ENCODE peak calls at places on chromosomes 7 and 10, in nine cellular contexts. G is upper lobe of left lung, T is right lobe of liver, Z is ovary, N is left ventricle myocardium inferior, P is AG10803, M is BJ, Y is suprapubic skin, X is cardiac fibroblast. J is an unnamed sample.

GRCh38 chr7:51366930-51367613 is 50.5 kb upstream of the COBL start:
- DNase-seq in G (no peak), T (peak; percentile 53), Z (no peak), N (no peak), P (peak; percentile 30), M (no peak), Y (no peak), X (peak; percentile 56), J (peak; percentile 54)

GRCh38 chr10:100009283-100009792 is 409 bp downstream of the DNMBP start:
- DNase-seq in G (peak; percentile 70), T (peak; percentile 74), Z (peak; percentile 68), N (no peak), P (no peak), M (no peak), Y (no peak), X (peak; percentile 39), J (peak; percentile 56)

GRCh38 chr7:146926833-146927232 is 810.2 kb downstream of the CNTNAP2 start:
- DNase-seq in G (no peak), T (no peak), Z (no peak), N (no peak), P (peak; percentile 24), M (no peak), Y (no peak), X (no peak), J (peak; percentile 77)

GRCh38 chr10:125060851-125061556 is 99.4 kb downstream of the CTBP2 start:
- DNase-seq in G (peak; percentile 90), T (peak; percentile 82), Z (peak; percentile 89), N (peak; percentile 85), P (peak; percentile 95), M (peak; percentile 73), Y (peak; percentile 92), X (peak; percentile 84), J (peak; percentile 89)

GRCh38 chr10:35027567-35027966 is 62.6 kb downstream of the CUL2 start:
- DNase-seq in G (no peak), T (no peak), Z (no peak), N (no peak), P (peak; percentile 40), M (peak; percentile 15), Y (no peak), X (peak; percentile 52), J (peak; percentile 54)

GRCh38 chr7:117951711-117952280 is 78.6 kb upstream of the CTTNBP2 start:
- DNase-seq in G (no peak), T (no peak), Z (no peak), N (no peak), P (no peak), M (no peak), Y (no peak), X (no peak), J (peak; percentile 3)

GRCh38 chr10:1270906-1271305 is 214.7 kb downstream of the WDR37 start:
- DNase-seq in G (no peak), T (no peak), Z (no peak), N (no peak), P (no peak), M (no peak), Y (no peak), X (no peak), J (no peak)

GRCh38 chr7:88546808-88547207 is 212.7 kb upstream of the ZNF804B start:
- DNase-seq in G (no peak), T (no peak), Z (no peak), N (no peak), P (no peak), M (no peak), Y (no peak), X (peak; percentile 51), J (peak; percentile 25)

GRCh38 chr7:94228678-94229077 is 166.0 kb upstream of the COL1A2 start:
- DNase-seq in G (no peak), T (no peak), Z (no peak), N (no peak), P (peak; percentile 65), M (no peak), Y (no peak), X (no peak), J (peak; percentile 76)

DNA sequence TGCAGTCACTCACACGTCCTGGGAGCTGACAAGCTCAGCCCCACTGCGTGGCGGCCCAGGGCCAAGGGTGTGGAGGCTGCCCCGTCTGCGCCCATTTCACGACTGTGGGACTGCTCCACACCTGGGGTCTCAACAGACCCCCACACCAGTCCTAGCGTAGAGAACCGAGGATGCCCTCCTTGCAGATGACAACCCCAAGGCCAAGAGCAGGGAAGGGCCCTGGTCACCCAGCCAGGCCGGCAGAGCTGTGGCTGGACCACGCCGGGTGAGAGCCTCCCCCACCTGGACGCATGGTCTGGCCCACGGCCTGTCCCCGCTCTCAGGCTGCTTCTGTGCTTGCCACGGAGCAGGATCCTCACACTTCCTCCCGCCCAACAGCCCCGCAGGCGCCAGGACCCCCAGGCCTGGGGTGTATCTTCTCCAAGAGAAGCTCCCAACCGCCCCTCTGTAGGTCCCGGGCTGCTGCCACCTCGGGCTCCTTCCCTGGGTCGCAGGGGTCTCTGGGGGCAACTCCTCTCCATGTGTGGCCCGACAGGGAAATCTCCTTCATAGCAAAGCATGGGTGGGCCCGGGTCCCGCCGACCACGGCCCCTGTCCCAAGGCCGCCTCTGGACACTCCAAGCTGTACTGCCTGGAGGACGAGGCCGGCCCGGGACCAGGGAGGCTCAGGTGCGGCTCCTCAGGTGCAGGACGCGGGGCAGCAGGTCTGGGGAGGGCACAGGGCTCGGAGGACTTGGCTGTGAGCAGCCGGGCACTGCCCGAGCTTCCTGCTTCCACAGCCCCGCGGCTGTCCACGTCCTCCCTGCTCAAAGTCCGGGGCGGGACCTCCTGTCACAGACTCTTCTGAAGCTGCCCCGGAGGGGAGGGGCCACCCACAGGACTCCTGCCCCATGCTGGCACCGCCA is 88.8 kb downstream of the FOXL3 start:
- DNase-seq in G (peak; percentile 18), T (peak; percentile 35), Z (peak; percentile 15), N (no peak), P (no peak), M (no peak), Y (peak; percentile 64), X (no peak), J (no peak)
- H3K4me3 ChIP-seq in G (no peak overlapping the region), T (no peak overlapping the region), Z (no peak overlapping the region), N (peak overlapping the region; percentile 49), P (no peak overlapping the region), M (peak overlapping the region; percentile 16), Y (peak overlapping the region; percentile 35), X (no peak overlapping the region), J (no peak overlapping the region)

GRCh38 chr10:70234668-70235447 is 1.6 kb upstream of the PPA1 start:
- DNase-seq in G (no peak), T (no peak), Z (peak; percentile 74), N (no peak), P (peak; percentile 90), M (peak; percentile 83), Y (peak; percentile 84), X (peak; percentile 41), J (peak; percentile 90)

GRCh38 chr10:70232155-70232858 is 922 bp downstream of the PPA1 start:
- DNase-seq in G (peak; percentile 57), T (peak; percentile 79), Z (peak; percentile 53), N (peak; percentile 31), P (peak; percentile 39), M (no peak), Y (no peak), X (peak; percentile 51), J (peak; percentile 57)

GRCh38 chr10:70233109-70233938 is at the start of gene PPA1:
- DNase-seq in G (peak; percentile 99), T (peak; percentile 99), Z (peak; percentile 98), N (peak; percentile 99), P (peak; percentile 92), M (peak; percentile 69), Y (peak; percentile 98), X (peak; percentile 93), J (peak; percentile 96)

GRCh38 chr10:70232859-70233108 is 445 bp downstream of the PPA1 start:
- DNase-seq in G (no peak), T (no peak), Z (no peak), N (no peak), P (no peak), M (no peak), Y (no peak), X (no peak), J (no peak)

DNA sequence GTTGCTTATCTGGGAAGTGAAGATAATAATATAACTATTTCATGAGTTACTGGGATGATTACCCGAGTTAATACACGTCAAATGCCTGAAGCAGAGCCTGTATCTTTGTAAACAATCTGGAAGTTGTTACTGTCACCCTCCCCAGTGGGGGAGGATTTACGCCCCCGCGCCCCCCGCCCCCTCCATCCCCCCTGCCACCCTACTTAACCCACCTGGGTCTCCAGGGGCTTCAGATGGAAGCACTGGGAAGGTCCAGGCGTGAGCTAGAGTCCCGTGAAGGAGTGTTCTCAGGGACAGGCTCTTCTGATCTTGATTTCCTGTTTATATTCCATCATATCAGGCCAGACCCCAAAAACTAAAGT is 691 bp upstream of the PPA1 start:
- DNase-seq in G (no peak), T (no peak), Z (no peak), N (no peak), P (no peak), M (no peak), Y (no peak), X (no peak), J (no peak)
- TF ChIP-seq CTCF in G (no peak), T (no peak), Z (no peak), N (peak; percentile 11), P (no peak), M (no peak), Y (no peak), X (no peak), J (no peak)

GRCh38 chr10:15253951-15254807 is 85.7 kb upstream of the NMT2 start:
- DNase-seq in G (no peak), T (no peak), Z (no peak), N (no peak), P (no peak), M (no peak), Y (no peak), X (no peak), J (no peak)
- H3K4me3 ChIP-seq in G (no peak overlapping the region), T (no peak overlapping the region), Z (no peak overlapping the region), N (peak overlapping the region; percentile 61), P (no peak overlapping the region), M (no peak overlapping the region), Y (peak overlapping the region; percentile 26), X (no peak overlapping the region), J (peak overlapping the region; percentile 28)

GRCh38 chr7:32346253-32346652 is 143.9 kb downstream of the LSM5 start:
- DNase-seq in G (no peak), T (no peak), Z (no peak), N (no peak), P (no peak), M (no peak), Y (no peak), X (no peak), J (no peak)

DNA sequence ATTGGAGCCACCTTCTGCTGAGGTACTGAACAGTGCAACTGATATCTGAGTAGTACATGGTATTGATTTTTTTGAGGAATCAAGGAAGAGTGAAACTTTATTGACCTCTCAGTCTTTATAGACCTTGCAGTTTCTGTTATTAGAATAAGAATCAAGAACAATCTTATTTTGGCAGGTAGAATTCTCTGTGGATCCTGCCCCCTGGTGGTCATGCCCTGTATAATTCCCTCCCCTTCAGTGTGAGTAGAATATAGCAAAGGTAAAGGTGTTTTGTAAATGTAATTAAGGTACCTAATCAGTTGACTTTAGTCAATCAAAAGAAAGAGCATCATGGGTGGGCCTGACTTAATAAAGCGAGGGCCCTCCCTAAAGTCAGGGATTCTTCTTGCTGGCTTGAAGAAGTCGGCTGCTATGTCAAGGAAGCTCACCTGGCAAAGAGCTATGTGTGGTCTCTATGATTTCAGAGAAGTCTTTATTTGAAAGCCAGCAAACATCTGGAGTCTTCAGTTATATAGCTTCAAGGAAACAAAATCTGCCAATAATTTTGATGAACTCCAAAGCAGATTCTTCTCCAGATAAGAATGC is 142.8 kb downstream of the LSM5 start:
- DNase-seq in G (no peak), T (no peak), Z (no peak), N (no peak), P (peak; percentile 8), M (no peak), Y (no peak), X (peak; percentile 43), J (peak; percentile 37)
- TF ChIP-seq CTCF in G (peak; percentile 54), T (peak; percentile 49), Z (no peak), N (peak; percentile 68), P (peak; percentile 58), M (peak; percentile 67), Y (no peak), X (peak; percentile 58), J (peak; percentile 71)

GRCh38 chr7:143492799-143493568 is 15.3 kb downstream of the TAS2R41 start:
- DNase-seq in G (no peak), T (no peak), Z (no peak), N (no peak), P (peak; percentile 47), M (no peak), Y (no peak), X (peak; percentile 50), J (peak; percentile 31)
- H3K4me3 ChIP-seq in G (no peak overlapping the region), T (no peak overlapping the region), Z (no peak overlapping the region), N (no peak overlapping the region), P (no peak overlapping the region), M (no peak overlapping the region), Y (no peak overlapping the region), X (no peak overlapping the region), J (no peak overlapping the region)